ENCODE peak calls at places on chromosomes 7 and 10, in four cellular contexts. One of them, this sample, is unnamed.

GRCh38 chr10:70335246-70335613 is 47.2 kb downstream of the LRRC20 start:
- DNase-seq in WTC11: no peak
- DNase-seq in K562: no peak
- DNase-seq in A549: no peak
- DNase-seq in this sample: no peak

GRCh38 chr10:32952094-32952493 is 5.9 kb downstream of the ITGB1 start:
- DNase-seq in A549: no peak
- DNase-seq in K562: no peak
- DNase-seq in WTC11: no peak
- DNase-seq in this sample: no peak

GRCh38 chr10:77328272-77328816 is 309.3 kb downstream of the KCNMA1 start:
- DNase-seq in WTC11: peak
- DNase-seq in A549: peak
- DNase-seq in K562: peak
- DNase-seq in this sample: peak

GRCh38 chr10:118452098-118452497 is 110.0 kb upstream of the FAM204A start:
- DNase-seq in A549: no peak
- DNase-seq in WTC11: no peak
- DNase-seq in K562: no peak
- DNase-seq in this sample: no peak

GRCh38 chr10:75076387-75076786 is 35.1 kb upstream of the SAMD8 start:
- DNase-seq in WTC11: no peak
- DNase-seq in A549: no peak
- DNase-seq in K562: no peak
- DNase-seq in this sample: no peak

GRCh38 chr7:90173127-90173844 is 19.0 kb downstream of the STEAP1 start:
- DNase-seq in A549: peak
- DNase-seq in K562: no peak
- DNase-seq in WTC11: no peak
- DNase-seq in this sample: peak

GRCh38 chr10:78408011-78408410 is 374.3 kb downstream of the RPS24 start:
- DNase-seq in WTC11: no peak
- DNase-seq in A549: no peak
- DNase-seq in K562: no peak
- DNase-seq in this sample: no peak

GRCh38 chr7:131497454-131497853 is 59.0 kb downstream of the PODXL start:
- DNase-seq in WTC11: no peak
- DNase-seq in K562: no peak
- DNase-seq in A549: no peak
- DNase-seq in this sample: no peak

GRCh38 chr7:134515569-134516468 is 11.5 kb upstream of the AKR1B10 start:
- DNase-seq in K562: no peak
- DNase-seq in WTC11: no peak
- DNase-seq in A549: peak
- DNase-seq in this sample: no peak

GRCh38 chr10:110779489-110779888 is 92.2 kb upstream of the PDCD4 start:
- DNase-seq in WTC11: no peak
- DNase-seq in K562: no peak
- DNase-seq in A549: no peak
- DNase-seq in this sample: no peak

GRCh38 chr10:132889091-132889490 is 53.3 kb downstream of the CFAP46 start:
- DNase-seq in WTC11: no peak
- DNase-seq in K562: no peak
- DNase-seq in A549: peak
- DNase-seq in this sample: no peak

GRCh38 chr10:1152386-1153252 is 96.4 kb downstream of the WDR37 start:
- DNase-seq in A549: no peak
- DNase-seq in WTC11: no peak
- DNase-seq in K562: no peak
- DNase-seq in this sample: no peak

GRCh38 chr7:47241112-47242065 is 340.5 kb downstream of the TNS3 start:
- DNase-seq in A549: no peak
- DNase-seq in K562: no peak
- DNase-seq in WTC11: no peak
- DNase-seq in this sample: no peak

GRCh38 chr10:74282853-74283205 is 131.8 kb downstream of the ADK start:
- DNase-seq in A549: peak
- DNase-seq in K562: no peak
- DNase-seq in WTC11: no peak
- DNase-seq in this sample: no peak

GRCh38 chr10:76973515-76974289 is 663.9 kb downstream of the KCNMA1 start:
- DNase-seq in K562: no peak
- DNase-seq in A549: no peak
- DNase-seq in WTC11: no peak
- DNase-seq in this sample: no peak

GRCh38 chr10:52212062-52212461 is 102.0 kb upstream of the DKK1 start:
- DNase-seq in K562: no peak
- DNase-seq in A549: no peak
- DNase-seq in WTC11: no peak
- DNase-seq in this sample: peak

GRCh38 chr10:52539463-52539862 is 225.4 kb downstream of the DKK1 start:
- DNase-seq in A549: peak
- DNase-seq in WTC11: no peak
- DNase-seq in K562: no peak
- DNase-seq in this sample: no peak

GRCh38 chr7:138493535-138493934 is 33.5 kb downstream of the TRIM24 start:
- DNase-seq in WTC11: no peak
- DNase-seq in A549: no peak
- DNase-seq in K562: no peak
- DNase-seq in this sample: no peak

GRCh38 chr7:76072243-76073148 is 24.6 kb downstream of the MDH2 start:
- DNase-seq in A549: no peak
- DNase-seq in WTC11: peak
- DNase-seq in K562: no peak
- DNase-seq in this sample: no peak

GRCh38 chr10:17731331-17731730 is 20.7 kb upstream of the TMEM236 start:
- DNase-seq in A549: no peak
- DNase-seq in K562: no peak
- DNase-seq in WTC11: no peak
- DNase-seq in this sample: no peak

GRCh38 chr10:77710759-77711682 is 73.4 kb upstream of the KCNMA1 start:
- DNase-seq in K562: peak
- DNase-seq in WTC11: peak
- DNase-seq in A549: peak
- DNase-seq in this sample: peak

GRCh38 chr10:129662386-129662785 is 195.3 kb downstream of the MGMT start:
- DNase-seq in WTC11: no peak
- DNase-seq in A549: no peak
- DNase-seq in K562: no peak
- DNase-seq in this sample: no peak

GRCh38 chr7:37092548-37092947 is 356.1 kb downstream of the ELMO1 start:
- DNase-seq in K562: no peak
- DNase-seq in A549: no peak
- DNase-seq in WTC11: no peak
- DNase-seq in this sample: no peak

GRCh38 chr10:119281581-119282071 is 74.3 kb downstream of the GRK5 start:
- DNase-seq in K562: no peak
- DNase-seq in WTC11: no peak
- DNase-seq in A549: no peak
- DNase-seq in this sample: no peak

GRCh38 chr10:29725133-29725720 is 90.5 kb upstream of the SVIL start:
- DNase-seq in K562: no peak
- DNase-seq in WTC11: no peak
- DNase-seq in A549: no peak
- DNase-seq in this sample: no peak

GRCh38 chr7:93359520-93360198 is 127.5 kb downstream of the VPS50 start:
- DNase-seq in A549: no peak
- DNase-seq in WTC11: no peak
- DNase-seq in K562: no peak
- DNase-seq in this sample: no peak

GRCh38 chr7:126937196-126937595 is 315.5 kb downstream of the GRM8 start:
- DNase-seq in A549: no peak
- DNase-seq in WTC11: no peak
- DNase-seq in K562: no peak
- DNase-seq in this sample: no peak

GRCh38 chr10:100743626-100744135 is 1.7 kb upstream of the PAX2 start:
- DNase-seq in K562: peak
- DNase-seq in WTC11: peak
- DNase-seq in A549: peak
- DNase-seq in this sample: peak

GRCh38 chr10:22992621-22993020 is 64.8 kb downstream of the ARMC3 start:
- DNase-seq in A549: no peak
- DNase-seq in WTC11: no peak
- DNase-seq in K562: no peak
- DNase-seq in this sample: peak

GRCh38 chr7:155282671-155283070 is 15.0 kb upstream of the INSIG1 start:
- DNase-seq in A549: no peak
- DNase-seq in WTC11: no peak
- DNase-seq in K562: no peak
- DNase-seq in this sample: no peak

GRCh38 chr7:134448359-134449229 is 10.3 kb downstream of the AKR1B1 start:
- DNase-seq in A549: peak
- DNase-seq in K562: peak
- DNase-seq in WTC11: no peak
- DNase-seq in this sample: no peak

DNA sequence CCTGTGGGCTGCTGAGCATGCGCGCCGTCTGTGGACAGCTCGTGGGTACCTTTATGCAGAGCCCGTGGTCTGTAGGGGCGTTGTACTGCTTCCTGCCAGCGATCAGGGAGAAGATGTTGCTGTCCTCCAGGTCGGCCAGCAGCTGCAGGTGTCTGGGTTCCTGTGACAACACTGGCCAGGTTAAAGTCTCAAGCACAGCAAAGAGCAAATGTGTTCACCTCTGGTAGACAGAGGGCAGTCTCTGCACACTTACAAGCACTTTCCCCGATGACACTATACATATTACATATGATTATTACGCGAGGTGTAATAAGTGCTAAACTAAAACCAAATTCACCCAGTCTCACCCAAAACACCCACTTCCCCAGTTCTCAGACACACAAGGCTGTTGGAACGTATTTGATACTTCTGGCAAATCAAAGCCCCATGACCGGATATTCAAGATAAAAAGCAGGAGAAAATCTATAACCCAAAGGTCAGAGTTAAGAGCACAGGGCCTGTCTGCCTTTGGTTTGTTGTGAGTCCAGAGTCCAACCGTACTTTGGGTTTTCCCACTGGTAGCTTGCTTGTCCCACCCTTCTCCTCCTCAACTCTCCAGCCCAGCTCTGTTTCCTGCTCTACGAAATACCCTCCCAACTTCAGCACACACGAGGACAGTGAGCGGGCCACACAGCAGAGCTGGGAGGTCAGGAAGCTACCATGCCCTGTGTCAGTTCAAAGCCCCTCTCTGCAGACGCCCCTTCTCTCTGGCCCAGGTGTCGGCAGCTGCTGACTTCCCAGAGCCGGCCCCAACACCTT is 49.7 kb upstream of the DDC start:
- DNase-seq in K562: no peak
- DNase-seq in WTC11: no peak
- DNase-seq in A549: peak
- DNase-seq in this sample: peak
- TF ChIP-seq CTCF in K562: no peak
- TF ChIP-seq CTCF in WTC11: no peak
- TF ChIP-seq CTCF in A549: no peak
- TF ChIP-seq CTCF in this sample: peak

GRCh38 chr10:127347202-127347959 is 151.0 kb upstream of the INSYN2A start:
- DNase-seq in A549: no peak
- DNase-seq in K562: no peak
- DNase-seq in WTC11: peak
- DNase-seq in this sample: no peak
- TF ChIP-seq HMGXB4 in A549: no peak
- TF ChIP-seq HMGXB4 in K562: no peak
- TF ChIP-seq HMGXB4 in WTC11: no peak
- TF ChIP-seq HMGXB4 in this sample: no peak

GRCh38 chr10:123687758-123688157 is 21.6 kb downstream of the GPR26 start:
- DNase-seq in WTC11: peak
- DNase-seq in K562: no peak
- DNase-seq in A549: no peak
- DNase-seq in this sample: peak
- TF ChIP-seq CTCF in WTC11: no peak
- TF ChIP-seq CTCF in K562: peak
- TF ChIP-seq CTCF in A549: no peak
- TF ChIP-seq CTCF in this sample: peak

GRCh38 chr7:45682836-45683555 is 108.8 kb downstream of the ADCY1 start:
- DNase-seq in K562: no peak
- DNase-seq in WTC11: peak
- DNase-seq in A549: no peak
- DNase-seq in this sample: no peak

GRCh38 chr7:45685619-45686240 is 111.6 kb downstream of the ADCY1 start:
- DNase-seq in WTC11: peak
- DNase-seq in K562: no peak
- DNase-seq in A549: no peak
- DNase-seq in this sample: no peak

GRCh38 chr7:45683556-45684148 is 109.5 kb downstream of the ADCY1 start:
- DNase-seq in WTC11: peak
- DNase-seq in A549: no peak
- DNase-seq in K562: no peak
- DNase-seq in this sample: no peak

GRCh38 chr7:45686441-45687184 is 112.4 kb downstream of the ADCY1 start:
- DNase-seq in WTC11: peak
- DNase-seq in K562: no peak
- DNase-seq in A549: no peak
- DNase-seq in this sample: no peak

GRCh38 chr7:45684910-45685618 is 110.9 kb downstream of the ADCY1 start:
- DNase-seq in K562: no peak
- DNase-seq in WTC11: peak
- DNase-seq in A549: no peak
- DNase-seq in this sample: no peak
- TF ChIP-seq HMGXB4 in K562: no peak
- TF ChIP-seq HMGXB4 in WTC11: no peak
- TF ChIP-seq HMGXB4 in A549: no peak
- TF ChIP-seq HMGXB4 in this sample: no peak

GRCh38 chr7:33612434-33612833 is 292.9 kb upstream of the BMPER start:
- DNase-seq in A549: no peak
- DNase-seq in K562: no peak
- DNase-seq in WTC11: no peak
- DNase-seq in this sample: peak
- TF ChIP-seq CTCF in A549: no peak
- TF ChIP-seq CTCF in K562: no peak
- TF ChIP-seq CTCF in WTC11: no peak
- TF ChIP-seq CTCF in this sample: no peak

GRCh38 chr7:74242122-74242443 is 12.1 kb downstream of the RFC2 start:
- DNase-seq in K562: no peak
- DNase-seq in WTC11: no peak
- DNase-seq in A549: no peak
- DNase-seq in this sample: no peak
- TF ChIP-seq HMGXB4 in K562: no peak
- TF ChIP-seq HMGXB4 in WTC11: no peak
- TF ChIP-seq HMGXB4 in A549: no peak
- TF ChIP-seq HMGXB4 in this sample: no peak